ENCODE peak calls at places on chromosomes 3 and 15, in eight cellular contexts. U is type B pancreatic cell, A is T-helper 17 cell, X is A172, O is kidney epithelial cell, G is upper lobe of right lung, V is A549, N is hepatocyte. F is an unnamed sample.

GRCh38 chr3:177345049-177345972 is 148.0 kb upstream of the TBL1XR1 start:
- DNase-seq in U (no peak), A (no peak), X (peak; percentile 97), O (peak; percentile 93), G (peak; percentile 82), V (peak; percentile 92), N (peak; percentile 94), F (peak; percentile 95)

GRCh38 chr3:194488007-194488742 is 1.4 kb upstream of the ATP13A3 start:
- DNase-seq in U (no peak), A (no peak), X (peak; percentile 43), O (no peak), G (no peak), V (no peak), N (no peak), F (peak; percentile 76)

GRCh38 chr15:80127911-80128310 is 24.9 kb upstream of the FAH start:
- DNase-seq in U (no peak), A (no peak), X (no peak), O (no peak), G (no peak), V (no peak), N (no peak), F (no peak)

GRCh38 chr3:183253364-183253960 is 409 bp downstream of the B3GNT5 start:
- DNase-seq in U (peak; percentile 74), A (peak; percentile 16), X (peak; percentile 40), O (no peak), G (peak; percentile 91), V (peak; percentile 28), N (peak; percentile 70), F (peak; percentile 29)

GRCh38 chr15:33016405-33017024 is 178.0 kb downstream of the FMN1 start:
- DNase-seq in U (no peak), A (no peak), X (no peak), O (no peak), G (no peak), V (no peak), N (no peak), F (no peak)

GRCh38 chr3:134682196-134682880 is 31.5 kb upstream of the KY start:
- DNase-seq in U (no peak), A (no peak), X (no peak), O (peak; percentile 9), G (no peak), V (no peak), N (no peak), F (peak; percentile 49)

GRCh38 chr15:72315706-72316370 is 4.1 kb downstream of the CELF6 start:
- DNase-seq in U (no peak), A (no peak), X (no peak), O (no peak), G (no peak), V (no peak), N (peak; percentile 22), F (no peak)

GRCh38 chr3:197038604-197039003 is 9.0 kb upstream of the MELTF start:
- DNase-seq in U (no peak), A (no peak), X (no peak), O (no peak), G (no peak), V (no peak), N (no peak), F (no peak)

GRCh38 chr3:5250467-5251195 is 63.1 kb downstream of the EDEM1 start:
- DNase-seq in U (no peak), A (no peak), X (no peak), O (no peak), G (no peak), V (peak; percentile 33), N (no peak), F (no peak)

GRCh38 chr3:113105980-113106379 is 105.4 kb upstream of the BOC start:
- DNase-seq in U (no peak), A (no peak), X (no peak), O (no peak), G (no peak), V (no peak), N (no peak), F (no peak)

GRCh38 chr3:188941103-188941502 is 230.7 kb upstream of the TPRG1 start:
- DNase-seq in U (no peak), A (no peak), X (no peak), O (no peak), G (no peak), V (no peak), N (no peak), F (no peak)

GRCh38 chr3:42117175-42118008 is 26.2 kb downstream of the TRAK1 start:
- DNase-seq in U (no peak), A (no peak), X (peak; percentile 73), O (no peak), G (peak; percentile 78), V (peak; percentile 29), N (peak; percentile 61), F (peak; percentile 29)

GRCh38 chr3:152350139-152350538 is 81.4 kb downstream of the MBNL1 start:
- DNase-seq in U (no peak), A (no peak), X (peak; percentile 36), O (no peak), G (no peak), V (no peak), N (no peak), F (no peak)

GRCh38 chr3:57060089-57060829 is at the start of gene SPATA12:
- DNase-seq in U (no peak), A (no peak), X (peak; percentile 98), O (peak; percentile 96), G (peak; percentile 74), V (peak; percentile 89), N (peak; percentile 91), F (peak; percentile 82)

GRCh38 chr15:37130356-37130755 is 30.0 kb upstream of the MEIS2 start:
- DNase-seq in U (no peak), A (no peak), X (no peak), O (no peak), G (no peak), V (no peak), N (no peak), F (no peak)

GRCh38 chr3:156516951-156517350 is 38.0 kb downstream of the SSR3 start:
- DNase-seq in U (no peak), A (no peak), X (no peak), O (no peak), G (no peak), V (no peak), N (no peak), F (no peak)

GRCh38 chr3:72004749-72005292 is 219.9 kb upstream of the PROK2 start:
- DNase-seq in U (no peak), A (no peak), X (peak; percentile 91), O (no peak), G (no peak), V (no peak), N (no peak), F (peak; percentile 14)

GRCh38 chr3:134017490-134017889 is 12.2 kb downstream of the SLCO2A1 start:
- DNase-seq in U (peak; percentile 45), A (no peak), X (no peak), O (no peak), G (no peak), V (no peak), N (no peak), F (no peak)

GRCh38 chr3:52891615-52892081 is 5.7 kb downstream of the STIMATE start:
- DNase-seq in U (no peak), A (no peak), X (no peak), O (no peak), G (no peak), V (no peak), N (peak; percentile 63), F (no peak)

GRCh38 chr3:129560269-129560787 is 17.4 kb downstream of the H1-8 start:
- DNase-seq in U (no peak), A (no peak), X (peak; percentile 89), O (no peak), G (no peak), V (no peak), N (peak; percentile 71), F (no peak)

GRCh38 chr3:121819236-121819635 is 15.6 kb downstream of the IQCB1 start:
- DNase-seq in U (no peak), A (no peak), X (no peak), O (no peak), G (no peak), V (no peak), N (no peak), F (no peak)

GRCh38 chr3:78913711-78914110 is 854.1 kb downstream of the ROBO1 start:
- DNase-seq in U (no peak), A (no peak), X (no peak), O (no peak), G (no peak), V (no peak), N (no peak), F (no peak)

GRCh38 chr3:134677196-134677986 is 26.6 kb upstream of the KY start:
- DNase-seq in U (no peak), A (no peak), X (peak; percentile 17), O (no peak), G (no peak), V (peak; percentile 19), N (no peak), F (no peak)

GRCh38 chr15:85030301-85031049 is 48.8 kb downstream of the PDE8A start:
- DNase-seq in U (no peak), A (no peak), X (peak; percentile 44), O (no peak), G (no peak), V (no peak), N (peak; percentile 32), F (peak; percentile 57)

F was measured in RCC 7860.